ENCODE peak calls at places on chromosomes 7 and 10, in five cellular contexts. Z is HFF-Myc, S is SK-N-DZ, V is iris pigment epithelial cell, F is renal cortical epithelial cell. H is an unnamed sample.

GRCh38 chr10:63766766-63767505 is 245.7 kb downstream of the REEP3 start:
- DNase-seq in Z (no peak), S (no peak), V (peak), F (peak), H (no peak)

GRCh38 chr10:11181996-11182395 is 164.3 kb downstream of the CELF2 start:
- DNase-seq in Z (no peak), S (no peak), V (no peak), F (no peak), H (peak)

GRCh38 chr7:28354601-28355062 is 57.7 kb upstream of the CREB5 start:
- DNase-seq in Z (peak), S (peak), V (peak), F (peak), H (no peak)

GRCh38 chr10:11164806-11165590 is 147.3 kb downstream of the CELF2 start:
- DNase-seq in Z (peak), S (peak), V (peak), F (peak), H (peak)

GRCh38 chr10:119742988-119743646 is 17.3 kb downstream of the INPP5F start:
- DNase-seq in Z (no peak), S (no peak), V (peak), F (peak), H (no peak)

GRCh38 chr7:1981878-1982230 is 250.9 kb downstream of the MAD1L1 start:
- DNase-seq in Z (no peak), S (no peak), V (no peak), F (no peak), H (no peak)

GRCh38 chr7:26127411-26127810 is 24.6 kb upstream of the NFE2L3 start:
- DNase-seq in Z (no peak), S (no peak), V (no peak), F (peak), H (no peak)

GRCh38 chr7:158446706-158447105 is 140.9 kb downstream of the PTPRN2 start:
- DNase-seq in Z (no peak), S (no peak), V (no peak), F (no peak), H (no peak)

GRCh38 chr10:71461917-71462641 is 65.4 kb downstream of the CDH23 start:
- DNase-seq in Z (no peak), S (no peak), V (no peak), F (no peak), H (no peak)

H was measured in substantia nigra.